ENCODE peak calls at places on chromosomes 1 and 21, in five cellular contexts. G is breast epithelium, E is psoas muscle, D is Panc1, K is gastrocnemius medialis. X is an unnamed sample. For H3K36me3, the result is how much of the 10 kb centered on the place peaks cover.

GRCh38 chr1:243916160-243916559 is 66.1 kb upstream of the AKT3 start:
- DNase-seq in G (no peak), E (no peak), D (no peak), K (no peak), X (no peak)

GRCh38 chr1:27726173-27726793 is 522 bp downstream of the FAM76A start:
- DNase-seq in G (peak), E (peak), D (no peak), K (peak), X (peak)

GRCh38 chr1:203378529-203379271 is 27.8 kb upstream of the FMOD start:
- DNase-seq in G (no peak), E (no peak), D (no peak), K (no peak), X (no peak)

GRCh38 chr1:10103193-10103592 is 70.4 kb downstream of the UBE4B start:
- DNase-seq in G (no peak), E (no peak), D (no peak), K (no peak), X (no peak)

GRCh38 chr1:82838066-82838465 is 1037.3 kb downstream of the ADGRL2 start:
- DNase-seq in G (no peak), E (no peak), D (no peak), K (no peak), X (no peak)

GRCh38 chr1:18059206-18059605 is 48.4 kb upstream of the IGSF21 start:
- DNase-seq in G (no peak), E (no peak), D (no peak), K (no peak), X (no peak)

GRCh38 chr1:192967211-192967877 is 91.8 kb downstream of the UCHL5 start:
- DNase-seq in G (no peak), E (no peak), D (no peak), K (no peak), X (no peak)

GRCh38 chr1:202221911-202222909 is 28.6 kb downstream of the LGR6 start:
- DNase-seq in G (no peak), E (no peak), D (no peak), K (no peak), X (no peak)

GRCh38 chr1:244340396-244340795 is 111.3 kb downstream of the ADSS2 start:
- DNase-seq in G (no peak), E (no peak), D (no peak), K (no peak), X (no peak)

GRCh38 chr21:36347278-36347961 is 27.4 kb downstream of the MORC3 start:
- DNase-seq in G (no peak), E (no peak), D (no peak), K (no peak), X (no peak)

GRCh38 chr21:26756491-26757159 is 88.6 kb downstream of the ADAMTS1 start:
- DNase-seq in G (no peak), E (no peak), D (no peak), K (no peak), X (no peak)

GRCh38 chr1:201229771-201230635 is 39.4 kb downstream of the IGFN1 start:
- DNase-seq in G (no peak), E (no peak), D (no peak), K (no peak), X (no peak)

DNA sequence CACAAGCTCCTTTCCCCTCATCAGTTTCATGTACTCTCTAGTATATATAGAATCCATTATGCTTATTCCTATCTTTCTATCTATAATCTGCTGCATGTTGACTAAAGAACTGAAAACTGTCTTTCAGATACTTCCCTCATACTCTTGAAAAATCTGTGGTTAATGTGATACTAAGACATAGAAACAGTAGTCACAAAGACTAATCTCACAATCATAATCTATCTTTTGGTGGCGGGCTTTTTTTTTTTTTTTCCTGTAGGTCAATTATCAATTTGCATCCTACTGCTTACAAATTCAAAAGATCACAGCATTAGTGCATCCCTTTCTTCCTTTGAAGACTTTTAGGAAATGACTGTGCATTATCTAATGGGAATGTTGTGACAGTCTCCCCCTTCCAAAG is 4.7 kb downstream of the UBR4 start:
- DNase-seq in G (no peak), E (no peak), D (no peak), K (no peak), X (no peak)
- H3K27ac ChIP-seq in G (no peak), E (no peak), D (no peak), K (peak), X (no peak)

GRCh38 chr1:151892190-151892589 is 17.1 kb downstream of the THEM4 start:
- DNase-seq in G (no peak), E (no peak), D (no peak), K (no peak), X (no peak)
- H3K36me3 ChIP-seq in G (under half), E (half or more), D (under half), K (under half), X (under half)

GRCh38 chr1:169245706-169246105 is 121.9 kb downstream of the NME7 start:
- DNase-seq in G (no peak), E (no peak), D (no peak), K (no peak), X (no peak)

GRCh38 chr1:169238506-169238905 is 129.1 kb downstream of the NME7 start:
- DNase-seq in G (no peak), E (no peak), D (no peak), K (no peak), X (no peak)

GRCh38 chr1:169236880-169237279 is 130.4 kb downstream of the ATP1B1 start:
- DNase-seq in G (no peak), E (no peak), D (no peak), K (no peak), X (no peak)

GRCh38 chr1:169236143-169236542 is 129.7 kb downstream of the ATP1B1 start:
- DNase-seq in G (no peak), E (no peak), D (no peak), K (peak), X (no peak)

GRCh38 chr1:169240449-169241242 is 127.0 kb downstream of the NME7 start:
- DNase-seq in G (no peak), E (no peak), D (peak), K (no peak), X (no peak)
- H3K27ac ChIP-seq in G (no peak), E (peak), D (no peak), K (no peak), X (no peak)

GRCh38 chr21:39265603-39266002 is 47.8 kb downstream of the BRWD1 start:
- DNase-seq in G (no peak), E (no peak), D (no peak), K (no peak), X (no peak)
- H3K36me3 ChIP-seq in G (under half), E (half or more), D (under half), K (half or more), X (half or more)

DNA sequence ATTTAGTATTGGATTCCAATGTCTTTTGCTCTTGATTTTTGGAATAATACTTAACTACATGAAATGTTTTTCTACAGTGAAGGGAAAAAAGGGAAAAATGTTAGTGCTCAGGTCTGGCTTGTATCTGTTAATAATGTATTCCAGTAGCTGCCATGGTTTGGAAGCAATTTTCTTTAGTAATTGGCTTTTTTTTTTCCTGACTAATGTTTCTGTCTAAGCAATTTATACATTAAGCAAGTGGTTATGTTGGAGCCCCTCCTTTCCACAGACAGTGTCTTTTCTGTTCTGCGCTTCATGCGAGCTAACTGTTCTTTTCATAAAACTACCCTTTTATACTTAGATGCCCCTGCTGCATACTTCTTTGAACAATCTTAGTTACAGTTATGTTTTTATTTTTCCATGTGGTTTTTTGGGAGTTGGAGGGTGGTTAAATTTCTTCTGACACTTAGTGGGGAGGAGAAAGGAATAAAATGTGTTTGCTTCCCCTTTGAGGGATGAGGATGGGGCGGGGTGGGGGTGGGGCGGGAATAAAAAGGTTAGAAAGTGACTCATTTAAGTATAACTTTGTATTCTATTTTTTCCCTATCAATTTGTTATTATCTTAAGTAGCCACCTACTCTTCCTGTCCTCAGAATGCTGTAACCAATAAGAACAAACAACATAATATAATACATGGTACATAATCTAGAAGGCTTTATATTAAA is 83.1 kb downstream of the CLIC4 start:
- DNase-seq in G (no peak), E (no peak), D (no peak), K (no peak), X (no peak)
- H3K27ac ChIP-seq in G (peak), E (no peak), D (no peak), K (peak), X (peak)

X was measured in right atrium auricular region.